ENCODE peak calls at places on chromosome X, in four cellular contexts. One of them, this sample, is unnamed.

GRCh38 chrX:148599404-148599803 is 99.0 kb downstream of the AFF2 start:
- DNase-seq in A549: no peak
- DNase-seq in WTC11: no peak
- DNase-seq in HepG2: no peak
- DNase-seq in this sample: peak; percentile 7

GRCh38 chrX:148609766-148610698 is 109.6 kb downstream of the AFF2 start:
- DNase-seq in A549: no peak
- DNase-seq in WTC11: peak; percentile 29
- DNase-seq in HepG2: no peak
- DNase-seq in this sample: no peak

GRCh38 chrX:115337735-115338134 is 48.2 kb downstream of the LUZP4 start:
- DNase-seq in A549: no peak
- DNase-seq in WTC11: no peak
- DNase-seq in HepG2: no peak
- DNase-seq in this sample: no peak

GRCh38 chrX:73577368-73577767 is 14.4 kb downstream of the CHIC1 start:
- DNase-seq in A549: peak; percentile 66
- DNase-seq in WTC11: no peak
- DNase-seq in HepG2: no peak
- DNase-seq in this sample: no peak

GRCh38 chrX:57951666-57952319 is 41.5 kb upstream of the ZXDA start:
- DNase-seq in A549: no peak
- DNase-seq in WTC11: no peak
- DNase-seq in HepG2: no peak
- DNase-seq in this sample: no peak

GRCh38 chrX:25020391-25021131 is 4.8 kb upstream of the ARX start:
- DNase-seq in A549: no peak
- DNase-seq in WTC11: peak; percentile 77
- DNase-seq in HepG2: no peak
- DNase-seq in this sample: peak; percentile 75

GRCh38 chrX:133776072-133776471 is 209.3 kb downstream of the GPC3 start:
- DNase-seq in A549: peak; percentile 1
- DNase-seq in WTC11: peak; percentile 71
- DNase-seq in HepG2: no peak
- DNase-seq in this sample: peak; percentile 40

GRCh38 chrX:16946361-16946964 is at the start of gene REPS2:
- DNase-seq in A549: peak; percentile 68
- DNase-seq in WTC11: peak; percentile 84
- DNase-seq in HepG2: peak; percentile 41
- DNase-seq in this sample: peak; percentile 95

GRCh38 chrX:16208601-16209000 is 41.3 kb downstream of the MAGEB17 start:
- DNase-seq in A549: no peak
- DNase-seq in WTC11: no peak
- DNase-seq in HepG2: no peak
- DNase-seq in this sample: no peak

GRCh38 chrX:23276475-23276874 is 58.2 kb upstream of the PTCHD1 start:
- DNase-seq in A549: no peak
- DNase-seq in WTC11: no peak
- DNase-seq in HepG2: no peak
- DNase-seq in this sample: no peak

GRCh38 chrX:39484159-39484558 is 613.6 kb downstream of the BCOR start:
- DNase-seq in A549: no peak
- DNase-seq in WTC11: no peak
- DNase-seq in HepG2: no peak
- DNase-seq in this sample: no peak

DNA sequence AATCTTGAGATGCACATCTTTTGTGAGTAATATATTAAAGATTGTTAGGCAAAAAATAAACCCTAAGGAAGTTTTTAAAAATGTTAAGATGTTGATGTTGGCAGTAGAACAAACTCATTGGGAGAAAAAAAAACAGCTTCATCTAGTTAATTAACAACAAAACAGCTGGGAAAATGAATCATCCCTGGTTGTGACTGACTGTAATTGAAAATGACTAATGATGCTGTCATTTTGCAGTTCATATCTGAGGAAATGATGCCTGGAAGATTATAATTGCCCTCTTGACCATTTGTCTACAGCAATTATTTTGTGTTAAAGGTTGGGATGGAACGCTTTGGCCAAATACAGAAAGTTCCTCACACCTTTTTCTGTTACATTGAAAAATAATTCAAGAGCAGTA is 760.4 kb upstream of the FTHL17 start:
- DNase-seq in A549: no peak
- DNase-seq in WTC11: no peak
- DNase-seq in HepG2: no peak
- DNase-seq in this sample: no peak
- TF ChIP-seq HMGXB4 in A549: no peak
- TF ChIP-seq HMGXB4 in WTC11: no peak
- TF ChIP-seq HMGXB4 in HepG2: no peak
- TF ChIP-seq HMGXB4 in this sample: no peak

GRCh38 chrX:721354-721753 is 90.8 kb downstream of the SHOX start:
- DNase-seq in A549: no peak
- DNase-seq in WTC11: no peak
- DNase-seq in HepG2: no peak
- DNase-seq in this sample: no peak
- TF ChIP-seq HMGXB4 in A549: no peak
- TF ChIP-seq HMGXB4 in WTC11: no peak
- TF ChIP-seq HMGXB4 in HepG2: no peak
- TF ChIP-seq HMGXB4 in this sample: no peak

GRCh38 chrX:7074135-7074907 is 73.2 kb upstream of the STS start:
- DNase-seq in A549: no peak
- DNase-seq in WTC11: no peak
- DNase-seq in HepG2: no peak
- DNase-seq in this sample: no peak
- TF ChIP-seq HMGXB4 in A549: no peak
- TF ChIP-seq HMGXB4 in WTC11: no peak
- TF ChIP-seq HMGXB4 in HepG2: no peak
- TF ChIP-seq HMGXB4 in this sample: no peak

GRCh38 chrX:107684956-107685385 is 56.7 kb downstream of the PRPS1 start:
- DNase-seq in A549: peak; percentile 39
- DNase-seq in WTC11: peak; percentile 23
- DNase-seq in HepG2: no peak
- DNase-seq in this sample: peak; percentile 75
- TF ChIP-seq HMGXB4 in A549: no peak
- TF ChIP-seq HMGXB4 in WTC11: no peak
- TF ChIP-seq HMGXB4 in HepG2: no peak
- TF ChIP-seq HMGXB4 in this sample: no peak

GRCh38 chrX:104539081-104539480 is 26.9 kb upstream of the IL1RAPL2 start:
- DNase-seq in A549: no peak
- DNase-seq in WTC11: no peak
- DNase-seq in HepG2: no peak
- DNase-seq in this sample: no peak
- TF ChIP-seq HMGXB4 in A549: no peak
- TF ChIP-seq HMGXB4 in WTC11: no peak
- TF ChIP-seq HMGXB4 in HepG2: no peak
- TF ChIP-seq HMGXB4 in this sample: no peak

This sample was measured in K562.